ENCODE peak calls at places on chromosomes 6 and 20, in ten cellular contexts. G is astrocyte, B is hepatocyte, I is K562, N is fibroblast of lung, W is H9, L is HCT116, J is OCI-LY7, S is MM.1S, T is IMR-90. A is an unnamed sample.

GRCh38 chr6:33803571-33804053 is at the start of gene MLN:
- DNase-seq in G (no peak), B (no peak), I (no peak), N (no peak), W (no peak), L (no peak), J (no peak), S (no peak), T (no peak), A (no peak)

GRCh38 chr6:26576929-26577719 is 19.6 kb upstream of the ABT1 start:
- DNase-seq in G (peak), B (peak), I (peak), N (peak), W (peak), L (peak), J (no peak), S (no peak), T (peak), A (peak)

GRCh38 chr20:13554706-13555105 is 84.0 kb downstream of the TASP1 start:
- DNase-seq in G (peak), B (no peak), I (no peak), N (peak), W (no peak), L (no peak), J (no peak), S (no peak), T (peak), A (no peak)

GRCh38 chr6:49646130-49646824 is 9.6 kb upstream of the RHAG start:
- DNase-seq in G (no peak), B (no peak), I (peak), N (no peak), W (no peak), L (no peak), J (no peak), S (no peak), T (no peak), A (no peak)

GRCh38 chr6:15280023-15280422 is 34.2 kb downstream of the JARID2 start:
- DNase-seq in G (peak), B (no peak), I (no peak), N (peak), W (no peak), L (no peak), J (no peak), S (no peak), T (peak), A (no peak)

GRCh38 chr6:99514089-99514488 is 1.1 kb downstream of the USP45 start:
- DNase-seq in G (no peak), B (no peak), I (peak), N (peak), W (no peak), L (no peak), J (no peak), S (no peak), T (peak), A (no peak)

GRCh38 chr6:89599727-89600126 is 38.8 kb downstream of the LYRM2 start:
- DNase-seq in G (no peak), B (no peak), I (no peak), N (no peak), W (no peak), L (no peak), J (no peak), S (no peak), T (no peak), A (no peak)

GRCh38 chr6:156487877-156488276 is 289.3 kb upstream of the ARID1B start:
- DNase-seq in G (no peak), B (no peak), I (no peak), N (no peak), W (no peak), L (no peak), J (no peak), S (no peak), T (no peak), A (no peak)

GRCh38 chr6:116268589-116269293 is 11.0 kb downstream of the TSPYL1 start:
- DNase-seq in G (peak), B (peak), I (peak), N (peak), W (no peak), L (peak), J (peak), S (peak), T (peak), A (peak)

GRCh38 chr6:16725145-16725864 is 36.0 kb downstream of the ATXN1 start:
- DNase-seq in G (peak), B (peak), I (no peak), N (peak), W (no peak), L (no peak), J (no peak), S (no peak), T (peak), A (no peak)

GRCh38 chr6:71678081-71678480 is 208.3 kb upstream of the RIMS1 start:
- DNase-seq in G (no peak), B (no peak), I (no peak), N (no peak), W (no peak), L (no peak), J (no peak), S (no peak), T (no peak), A (no peak)

GRCh38 chr6:153146413-153146812 is 15.3 kb upstream of the RGS17 start:
- DNase-seq in G (no peak), B (no peak), I (no peak), N (no peak), W (no peak), L (no peak), J (no peak), S (no peak), T (no peak), A (no peak)

GRCh38 chr20:6231551-6231950 is 108.7 kb upstream of the FERMT1 start:
- DNase-seq in G (peak), B (no peak), I (no peak), N (peak), W (no peak), L (no peak), J (no peak), S (no peak), T (peak), A (no peak)

GRCh38 chr20:5797843-5798462 is 47.8 kb downstream of the SHLD1 start:
- DNase-seq in G (no peak), B (no peak), I (no peak), N (no peak), W (no peak), L (no peak), J (peak), S (peak), T (no peak), A (no peak)

GRCh38 chr6:81767163-81768000 is 14.9 kb upstream of the TENT5A start:
- DNase-seq in G (peak), B (no peak), I (no peak), N (peak), W (no peak), L (no peak), J (no peak), S (no peak), T (peak), A (peak)

GRCh38 chr20:34581341-34582189 is 23.0 kb downstream of the MAP1LC3A start:
- DNase-seq in G (peak), B (peak), I (no peak), N (peak), W (no peak), L (no peak), J (no peak), S (no peak), T (peak), A (no peak)

GRCh38 chr6:151716446-151717047 is 90.9 kb upstream of the ESR1 start:
- DNase-seq in G (no peak), B (peak), I (no peak), N (no peak), W (peak), L (no peak), J (peak), S (no peak), T (no peak), A (peak)

GRCh38 chr20:35015863-35016193 is 60.2 kb downstream of the MYH7B start:
- DNase-seq in G (no peak), B (no peak), I (no peak), N (no peak), W (peak), L (no peak), J (no peak), S (no peak), T (no peak), A (no peak)

GRCh38 chr6:125718109-125718508 is 31.3 kb upstream of the HEY2 start:
- DNase-seq in G (no peak), B (no peak), I (no peak), N (no peak), W (no peak), L (no peak), J (no peak), S (no peak), T (no peak), A (peak)

GRCh38 chr20:36219671-36220220 is 16.5 kb upstream of the AAR2 start:
- DNase-seq in G (no peak), B (no peak), I (no peak), N (no peak), W (no peak), L (no peak), J (no peak), S (no peak), T (no peak), A (no peak)

GRCh38 chr6:151352410-151353399 is 38.7 kb downstream of the ZBTB2 start:
- DNase-seq in G (no peak), B (no peak), I (no peak), N (no peak), W (no peak), L (no peak), J (no peak), S (no peak), T (no peak), A (no peak)

GRCh38 chr6:165936096-165936495 is 231.6 kb downstream of the TBXT start:
- DNase-seq in G (no peak), B (no peak), I (no peak), N (no peak), W (no peak), L (no peak), J (no peak), S (no peak), T (no peak), A (no peak)

GRCh38 chr20:50701055-50701963 is 10.0 kb upstream of the RIPOR3 start:
- DNase-seq in G (no peak), B (no peak), I (no peak), N (no peak), W (no peak), L (no peak), J (no peak), S (no peak), T (no peak), A (no peak)

GRCh38 chr6:11023032-11023431 is 21.1 kb downstream of the ELOVL2 start:
- DNase-seq in G (no peak), B (no peak), I (no peak), N (no peak), W (no peak), L (no peak), J (no peak), S (no peak), T (no peak), A (no peak)

GRCh38 chr20:59806578-59806975 is 126.9 kb downstream of the SYCP2 start:
- DNase-seq in G (no peak), B (no peak), I (no peak), N (no peak), W (peak), L (no peak), J (no peak), S (no peak), T (no peak), A (no peak)

GRCh38 chr6:35392111-35392702 is 49.8 kb downstream of the PPARD start:
- DNase-seq in G (no peak), B (peak), I (no peak), N (peak), W (no peak), L (no peak), J (no peak), S (no peak), T (no peak), A (peak)

GRCh38 chr20:8757146-8757545 is 311.7 kb upstream of the PLCB4 start:
- DNase-seq in G (peak), B (no peak), I (no peak), N (peak), W (no peak), L (no peak), J (no peak), S (peak), T (peak), A (no peak)

GRCh38 chr20:38237381-38237780 is 23.2 kb downstream of the KIAA1755 start:
- DNase-seq in G (no peak), B (no peak), I (no peak), N (no peak), W (no peak), L (no peak), J (no peak), S (no peak), T (no peak), A (no peak)

GRCh38 chr20:19328676-19329075 is 116.2 kb downstream of the SLC24A3 start:
- DNase-seq in G (no peak), B (no peak), I (no peak), N (no peak), W (no peak), L (no peak), J (no peak), S (no peak), T (no peak), A (no peak)

GRCh38 chr20:39291301-39291700 is 329.2 kb downstream of the DHX35 start:
- DNase-seq in G (peak), B (no peak), I (no peak), N (peak), W (no peak), L (no peak), J (no peak), S (no peak), T (no peak), A (no peak)

GRCh38 chr6:66264376-66264775 is 557.4 kb upstream of the EYS start:
- DNase-seq in G (no peak), B (no peak), I (no peak), N (no peak), W (no peak), L (no peak), J (no peak), S (no peak), T (no peak), A (no peak)

GRCh38 chr6:1970151-1970561 is 275.2 kb downstream of the GMDS start:
- DNase-seq in G (no peak), B (no peak), I (no peak), N (peak), W (no peak), L (no peak), J (no peak), S (no peak), T (peak), A (no peak)

GRCh38 chr6:148199584-148199983 is 143.1 kb upstream of the SASH1 start:
- DNase-seq in G (no peak), B (no peak), I (no peak), N (no peak), W (no peak), L (no peak), J (no peak), S (no peak), T (no peak), A (no peak)

GRCh38 chr6:148200302-148200701 is 142.3 kb upstream of the SASH1 start:
- DNase-seq in G (no peak), B (no peak), I (no peak), N (no peak), W (no peak), L (no peak), J (no peak), S (no peak), T (no peak), A (no peak)

GRCh38 chr6:148203281-148203925 is 139.2 kb upstream of the SASH1 start:
- DNase-seq in G (peak), B (no peak), I (no peak), N (peak), W (no peak), L (no peak), J (no peak), S (no peak), T (peak), A (no peak)

GRCh38 chr6:148208298-148208697 is 134.3 kb upstream of the SASH1 start:
- DNase-seq in G (no peak), B (no peak), I (no peak), N (no peak), W (no peak), L (no peak), J (no peak), S (no peak), T (no peak), A (no peak)

DNA sequence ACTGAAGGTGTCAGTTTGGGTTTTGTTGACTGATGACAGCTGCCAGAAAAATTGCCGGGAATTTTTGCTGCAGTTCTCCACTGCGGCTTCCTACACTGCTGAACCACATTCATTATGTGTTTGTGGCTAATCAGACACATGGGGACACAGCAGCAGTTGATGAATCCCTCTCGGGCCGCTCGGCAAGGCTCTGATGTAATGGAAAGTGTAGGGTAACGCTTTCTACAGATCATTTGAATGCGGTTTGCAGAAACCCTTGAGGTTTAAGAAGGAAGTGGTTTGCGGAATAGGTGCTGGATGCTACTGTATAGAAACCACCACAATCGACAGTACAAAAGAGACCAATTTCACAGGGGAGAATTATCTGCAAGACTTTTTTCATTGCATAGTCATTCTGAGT is 138.7 kb upstream of the SASH1 start:
- DNase-seq in G (peak), B (no peak), I (no peak), N (peak), W (no peak), L (no peak), J (peak), S (peak), T (peak), A (no peak)
- H2AFZ ChIP-seq in G (no peak), B (no peak), I (no peak), N (no peak), W (no peak), L (no peak), J (no peak), S (no peak), T (peak), A (no peak)

GRCh38 chr6:41097467-41098090 is 24.8 kb downstream of the NFYA start:
- DNase-seq in G (peak), B (no peak), I (no peak), N (peak), W (no peak), L (no peak), J (no peak), S (no peak), T (peak), A (no peak)

GRCh38 chr6:41088451-41088850 is 15.7 kb downstream of the NFYA start:
- DNase-seq in G (peak), B (no peak), I (no peak), N (peak), W (no peak), L (no peak), J (no peak), S (no peak), T (peak), A (no peak)

GRCh38 chr6:41093729-41094128 is 21.0 kb downstream of the NFYA start:
- DNase-seq in G (no peak), B (no peak), I (no peak), N (peak), W (no peak), L (no peak), J (no peak), S (no peak), T (peak), A (no peak)

GRCh38 chr6:41090841-41091761 is 18.3 kb downstream of the NFYA start:
- DNase-seq in G (no peak), B (no peak), I (no peak), N (no peak), W (no peak), L (no peak), J (no peak), S (no peak), T (peak), A (no peak)

DNA sequence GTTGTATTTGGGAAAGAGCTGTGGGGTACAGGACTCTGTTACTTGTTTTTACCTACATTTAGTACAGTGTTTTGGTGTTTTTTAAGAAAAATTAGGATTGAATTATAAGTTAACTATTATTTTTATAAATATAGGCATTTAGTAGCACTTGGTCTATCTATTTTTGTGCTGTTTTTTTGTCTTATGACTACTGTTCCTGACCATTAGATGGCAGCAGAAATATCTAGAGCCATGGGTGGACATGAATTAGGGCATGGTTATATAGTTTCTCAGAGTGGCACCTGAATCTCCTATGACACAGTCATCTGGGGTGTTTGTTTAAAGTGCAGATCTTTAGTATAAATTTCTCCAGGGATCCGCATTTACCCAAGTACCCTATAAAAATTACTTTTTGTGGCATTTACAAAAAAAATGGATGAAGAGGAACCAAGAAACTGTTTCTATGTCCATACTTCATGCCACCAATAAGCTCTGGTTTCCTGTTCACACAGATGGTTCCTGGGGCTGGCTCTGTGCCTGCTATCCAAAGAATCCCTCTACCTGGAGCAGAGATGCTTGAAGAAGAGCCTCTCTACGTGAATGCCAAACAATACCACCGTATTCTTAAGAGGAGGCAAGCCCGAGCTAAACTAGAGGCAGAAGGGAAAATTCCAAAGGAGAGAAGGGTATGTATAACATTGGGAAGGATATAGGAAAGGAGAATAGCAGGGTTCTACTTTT is 19.8 kb downstream of the NFYA start:
- DNase-seq in G (no peak), B (no peak), I (peak), N (peak), W (no peak), L (no peak), J (peak), S (peak), T (peak), A (no peak)
- TF ChIP-seq CTCF in G (peak), B (peak), I (peak), N (peak), W (peak), L (peak), J (peak), S (peak), T (peak), A (peak)

DNA sequence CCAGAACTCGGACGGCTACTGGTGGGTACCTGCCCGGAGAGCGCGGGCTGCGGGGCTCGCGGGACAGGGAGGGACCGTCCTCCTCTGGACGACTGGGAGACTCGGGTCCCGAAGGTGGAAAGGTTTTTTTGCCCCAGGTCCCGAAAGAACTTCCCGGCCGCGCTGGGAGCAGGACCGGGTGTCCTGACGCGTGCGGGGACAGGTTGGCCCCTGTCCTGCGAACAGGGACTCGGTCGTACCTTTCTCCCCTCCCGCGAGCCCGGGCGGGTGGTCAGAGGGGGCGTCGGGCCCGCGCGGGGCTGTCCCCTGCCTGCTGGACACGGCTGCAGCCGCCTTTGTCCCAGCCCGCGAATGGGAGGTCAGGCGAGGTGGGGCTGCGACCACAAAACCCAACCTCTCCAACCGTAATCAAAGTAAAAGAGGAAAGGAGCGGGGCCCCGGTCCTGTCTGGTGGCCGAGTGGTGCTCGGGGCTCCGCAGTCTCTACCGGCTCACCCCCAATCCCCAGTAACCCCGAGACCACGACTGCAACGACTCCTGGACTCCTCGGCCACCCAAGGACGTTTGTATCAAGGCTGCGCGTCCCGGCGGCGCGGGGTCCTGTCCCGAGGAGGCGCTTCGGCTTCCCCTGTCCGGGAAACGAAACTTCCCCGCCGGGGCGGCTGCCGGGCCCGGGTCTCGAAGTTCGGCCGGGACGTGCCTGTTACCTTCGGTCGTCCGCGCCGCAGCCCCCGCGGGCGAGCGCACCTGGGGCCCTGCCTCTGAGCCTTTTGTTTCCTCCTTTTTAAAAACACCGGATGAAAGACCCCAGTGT is 800 bp downstream of the DSP start:
- DNase-seq in G (no peak), B (peak), I (no peak), N (peak), W (peak), L (no peak), J (no peak), S (no peak), T (no peak), A (peak)
- H2AFZ ChIP-seq in G (peak), B (peak), I (no peak), N (peak), W (no peak), L (no peak), J (no peak), S (peak), T (peak), A (peak)

GRCh38 chr6:45421700-45422540 is 44.2 kb upstream of the SUPT3H start:
- DNase-seq in G (peak), B (peak), I (peak), N (peak), W (peak), L (no peak), J (peak), S (peak), T (peak), A (peak)

GRCh38 chr6:45420909-45421699 is 43.4 kb upstream of the SUPT3H start:
- DNase-seq in G (no peak), B (peak), I (peak), N (peak), W (no peak), L (no peak), J (no peak), S (no peak), T (no peak), A (no peak)

GRCh38 chr6:45422541-45423110 is 44.9 kb upstream of the SUPT3H start:
- DNase-seq in G (peak), B (peak), I (no peak), N (peak), W (peak), L (no peak), J (peak), S (peak), T (peak), A (peak)

GRCh38 chr6:45419574-45420082 is 41.9 kb upstream of the SUPT3H start:
- DNase-seq in G (peak), B (peak), I (no peak), N (peak), W (peak), L (peak), J (peak), S (peak), T (no peak), A (peak)

GRCh38 chr6:45420083-45420908 is 42.6 kb upstream of the SUPT3H start:
- DNase-seq in G (peak), B (peak), I (no peak), N (peak), W (no peak), L (no peak), J (no peak), S (peak), T (peak), A (no peak)
- TF ChIP-seq CTCF in G (no peak), B (no peak), I (no peak), N (no peak), W (no peak), L (no peak), J (no peak), S (no peak), T (no peak), A (no peak)